ENCODE peak calls at places on chromosomes 3 and 15, in seven cellular contexts. F, V, N, Q, Z, Y and I are unnamed samples.

GRCh38 chr3:135694142-135694541 is 271.4 kb upstream of the PPP2R3A start:
- DNase-seq in F (no peak), V (no peak), N (no peak), Q (no peak), Z (no peak), Y (no peak), I (no peak)

GRCh38 chr3:143978263-143978631 is 6.6 kb downstream of the DIPK2A start:
- DNase-seq in F (no peak), V (no peak), N (no peak), Q (no peak), Z (no peak), Y (no peak), I (no peak)

GRCh38 chr3:67706934-67707333 is 52.5 kb upstream of the SUCLG2 start:
- DNase-seq in F (no peak), V (peak), N (no peak), Q (peak), Z (no peak), Y (no peak), I (no peak)

GRCh38 chr3:117719316-117719926 is 1009.8 kb downstream of the TUSC7 start:
- DNase-seq in F (peak), V (peak), N (no peak), Q (peak), Z (no peak), Y (no peak), I (no peak)

GRCh38 chr15:79978694-79979519 is 7.9 kb upstream of the BCL2A1 start:
- DNase-seq in F (no peak), V (peak), N (no peak), Q (peak), Z (no peak), Y (no peak), I (no peak)

GRCh38 chr3:139888561-139889140 is 46.3 kb upstream of the CLSTN2 start:
- DNase-seq in F (no peak), V (no peak), N (no peak), Q (no peak), Z (no peak), Y (no peak), I (no peak)

GRCh38 chr15:93049914-93050534 is 39.0 kb downstream of the RGMA start:
- DNase-seq in F (no peak), V (no peak), N (no peak), Q (no peak), Z (no peak), Y (no peak), I (no peak)

GRCh38 chr3:100756441-100756840 is 47.1 kb downstream of the TFG start:
- DNase-seq in F (no peak), V (no peak), N (no peak), Q (no peak), Z (no peak), Y (no peak), I (no peak)

GRCh38 chr15:50162988-50163718 is 18.8 kb upstream of the SLC27A2 start:
- DNase-seq in F (no peak), V (no peak), N (no peak), Q (no peak), Z (no peak), Y (no peak), I (no peak)

GRCh38 chr15:69568621-69569020 is 116.0 kb downstream of the RPLP1 start:
- DNase-seq in F (no peak), V (peak), N (no peak), Q (peak), Z (no peak), Y (no peak), I (no peak)

GRCh38 chr15:69561071-69561784 is 108.6 kb downstream of the RPLP1 start:
- DNase-seq in F (no peak), V (no peak), N (peak), Q (no peak), Z (no peak), Y (no peak), I (no peak)

GRCh38 chr15:69562564-69562963 is 109.9 kb downstream of the RPLP1 start:
- DNase-seq in F (no peak), V (no peak), N (peak), Q (no peak), Z (no peak), Y (no peak), I (no peak)

GRCh38 chr15:69562097-69562496 is 109.5 kb downstream of the RPLP1 start:
- DNase-seq in F (no peak), V (no peak), N (peak), Q (no peak), Z (no peak), Y (no peak), I (no peak)

DNA sequence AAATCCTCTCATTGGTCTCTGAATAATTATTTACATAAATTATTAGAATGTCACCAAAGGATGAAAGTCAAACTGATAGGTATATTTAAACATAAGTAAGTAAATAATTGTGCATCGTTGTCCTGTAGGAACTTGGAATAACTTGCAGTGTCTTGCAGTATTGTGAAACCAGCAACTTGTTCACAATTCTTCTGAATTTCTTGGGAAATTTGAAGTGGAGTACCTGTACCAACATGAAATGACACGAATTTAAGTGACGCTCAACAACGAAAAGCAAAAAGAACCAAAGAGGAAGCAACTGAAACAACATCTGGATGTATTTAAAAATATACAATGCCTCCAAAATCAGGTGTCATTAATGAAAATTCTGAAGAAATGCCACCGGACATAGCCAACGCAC is 112.4 kb downstream of the RPLP1 start:
- DNase-seq in F (no peak), V (no peak), N (no peak), Q (no peak), Z (no peak), Y (no peak), I (no peak)
- H3K4me3 ChIP-seq in F (no peak), V (no peak), N (no peak), Q (no peak), Z (no peak), Y (no peak), I (no peak)

DNA sequence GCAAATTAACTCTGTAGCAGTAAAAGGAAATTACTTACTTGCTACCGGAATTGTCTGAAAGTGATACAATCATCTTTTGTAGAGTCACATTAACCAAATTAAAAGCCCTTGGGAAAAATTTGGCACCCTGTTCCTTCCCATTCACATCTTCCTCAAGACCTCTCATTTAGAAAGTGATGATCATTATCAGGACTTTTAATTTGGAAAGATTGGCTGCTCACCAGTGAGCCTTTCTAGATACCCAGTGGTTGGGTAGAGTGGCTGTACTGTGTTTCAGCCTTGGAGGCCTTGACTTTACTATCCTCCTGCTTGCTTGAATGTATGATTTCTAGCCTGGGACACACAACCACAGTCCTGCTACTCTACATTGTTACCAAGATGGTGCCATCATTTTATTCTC is 158.3 kb downstream of the ECT2 start:
- DNase-seq in F (no peak), V (no peak), N (no peak), Q (no peak), Z (no peak), Y (no peak), I (no peak)
- H3K4me3 ChIP-seq in F (no peak), V (no peak), N (no peak), Q (no peak), Z (no peak), Y (no peak), I (no peak)

DNA sequence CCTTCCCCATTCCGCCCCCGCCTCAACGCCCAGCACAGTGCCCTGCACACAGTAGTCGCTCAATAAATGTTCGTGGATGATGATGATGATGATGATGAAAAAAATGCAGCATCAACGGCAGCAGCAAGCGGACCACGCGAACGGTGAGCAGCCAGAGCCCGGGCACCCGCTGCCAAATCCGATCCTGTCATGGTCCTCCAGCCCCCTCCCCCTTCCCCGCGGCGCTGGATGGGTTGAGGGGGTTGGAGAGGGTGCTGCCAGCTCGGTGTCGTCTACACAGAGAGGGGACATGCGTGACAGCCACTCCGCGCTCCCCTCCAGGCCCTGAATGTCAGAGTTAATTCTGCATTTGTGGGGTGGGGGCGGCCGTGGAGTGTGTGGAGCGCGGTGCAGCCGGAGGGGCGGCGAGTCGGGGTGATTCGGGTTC is 693 bp downstream of the CACNA1D start:
- DNase-seq in F (no peak), V (no peak), N (no peak), Q (no peak), Z (no peak), Y (no peak), I (no peak)
- H3K4me3 ChIP-seq in F (no peak), V (no peak), N (peak), Q (no peak), Z (peak), Y (peak), I (peak)

GRCh38 chr3:40878464-40878905 is 320.8 kb upstream of the CTNNB1 start:
- DNase-seq in F (no peak), V (no peak), N (no peak), Q (no peak), Z (no peak), Y (no peak), I (no peak)
- H3K4me3 ChIP-seq in F (no peak), V (no peak), N (no peak), Q (no peak), Z (no peak), Y (peak), I (no peak)

GRCh38 chr15:70892002-70892911 is at the start of the genes LRRC49 and THAP10:
- DNase-seq in F (peak), V (peak), N (peak), Q (peak), Z (peak), Y (peak), I (no peak)
- H3K4me3 ChIP-seq in F (peak), V (peak), N (peak), Q (peak), Z (peak), Y (peak), I (peak)

GRCh38 chr3:17639257-17639656 is 103.2 kb downstream of the TBC1D5 start:
- DNase-seq in F (peak), V (peak), N (no peak), Q (peak), Z (no peak), Y (no peak), I (no peak)
- H3K4me3 ChIP-seq in F (no peak), V (no peak), N (no peak), Q (no peak), Z (no peak), Y (no peak), I (no peak)

DNA sequence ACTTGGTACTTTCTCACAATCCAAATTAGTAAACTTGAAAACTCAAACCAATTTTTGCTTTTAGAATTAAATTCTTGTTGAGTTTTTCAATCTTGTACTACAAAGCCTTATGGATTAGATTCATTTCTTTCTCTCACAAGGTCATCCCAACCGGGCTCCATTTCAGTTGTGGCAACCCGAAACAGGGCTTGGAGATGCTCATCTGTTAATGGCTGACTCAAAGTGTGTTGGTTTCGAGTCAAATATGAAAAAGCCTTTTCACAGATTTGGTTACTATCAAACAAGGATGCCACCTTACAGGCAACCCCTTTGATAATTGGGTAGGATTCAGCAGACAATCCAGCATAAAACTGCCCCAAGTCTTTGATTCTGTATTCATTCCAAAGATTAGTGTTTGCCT is 1.8 kb downstream of the EPM2AIP1 start:
- DNase-seq in F (no peak), V (no peak), N (no peak), Q (no peak), Z (no peak), Y (no peak), I (no peak)
- H3K4me3 ChIP-seq in F (peak), V (peak), N (no peak), Q (peak), Z (peak), Y (peak), I (peak)

GRCh38 chr3:149638401-149639092 is 19.3 kb downstream of the WWTR1 start:
- DNase-seq in F (no peak), V (no peak), N (no peak), Q (peak), Z (no peak), Y (no peak), I (no peak)
- H3K4me3 ChIP-seq in F (no peak), V (peak), N (no peak), Q (peak), Z (peak), Y (peak), I (peak)